ENCODE peak calls at places on chromosomes 7 and 10, in four cellular contexts. F, Q, G and M are unnamed samples.

GRCh38 chr7:73988197-73988596 is 39.8 kb upstream of the ELN start:
- DNase-seq in F (no peak), Q (no peak), G (no peak), M (no peak)

GRCh38 chr7:127619681-127620405 is 1.9 kb upstream of the PAX4 start:
- DNase-seq in F (no peak), Q (no peak), G (no peak), M (no peak)

GRCh38 chr10:63765126-63765525 is 243.9 kb downstream of the REEP3 start:
- DNase-seq in F (no peak), Q (no peak), G (no peak), M (no peak)

GRCh38 chr7:134562136-134562535 is 13.2 kb downstream of the AKR1B15 start:
- DNase-seq in F (no peak), Q (no peak), G (no peak), M (no peak)

GRCh38 chr7:27161721-27162547 is 3.4 kb downstream of the HOXA9 start:
- DNase-seq in F (no peak), Q (peak; percentile 56), G (peak; percentile 15), M (peak; percentile 10)

GRCh38 chr7:40194743-40195142 is 59.9 kb downstream of the SUGCT start:
- DNase-seq in F (no peak), Q (no peak), G (peak; percentile 15), M (no peak)

GRCh38 chr10:88965016-88965415 is 12.4 kb upstream of the ACTA2 start:
- DNase-seq in F (no peak), Q (no peak), G (no peak), M (no peak)

GRCh38 chr7:54529568-54529967 is 12.6 kb upstream of the VSTM2A start:
- DNase-seq in F (no peak), Q (no peak), G (no peak), M (no peak)

DNA sequence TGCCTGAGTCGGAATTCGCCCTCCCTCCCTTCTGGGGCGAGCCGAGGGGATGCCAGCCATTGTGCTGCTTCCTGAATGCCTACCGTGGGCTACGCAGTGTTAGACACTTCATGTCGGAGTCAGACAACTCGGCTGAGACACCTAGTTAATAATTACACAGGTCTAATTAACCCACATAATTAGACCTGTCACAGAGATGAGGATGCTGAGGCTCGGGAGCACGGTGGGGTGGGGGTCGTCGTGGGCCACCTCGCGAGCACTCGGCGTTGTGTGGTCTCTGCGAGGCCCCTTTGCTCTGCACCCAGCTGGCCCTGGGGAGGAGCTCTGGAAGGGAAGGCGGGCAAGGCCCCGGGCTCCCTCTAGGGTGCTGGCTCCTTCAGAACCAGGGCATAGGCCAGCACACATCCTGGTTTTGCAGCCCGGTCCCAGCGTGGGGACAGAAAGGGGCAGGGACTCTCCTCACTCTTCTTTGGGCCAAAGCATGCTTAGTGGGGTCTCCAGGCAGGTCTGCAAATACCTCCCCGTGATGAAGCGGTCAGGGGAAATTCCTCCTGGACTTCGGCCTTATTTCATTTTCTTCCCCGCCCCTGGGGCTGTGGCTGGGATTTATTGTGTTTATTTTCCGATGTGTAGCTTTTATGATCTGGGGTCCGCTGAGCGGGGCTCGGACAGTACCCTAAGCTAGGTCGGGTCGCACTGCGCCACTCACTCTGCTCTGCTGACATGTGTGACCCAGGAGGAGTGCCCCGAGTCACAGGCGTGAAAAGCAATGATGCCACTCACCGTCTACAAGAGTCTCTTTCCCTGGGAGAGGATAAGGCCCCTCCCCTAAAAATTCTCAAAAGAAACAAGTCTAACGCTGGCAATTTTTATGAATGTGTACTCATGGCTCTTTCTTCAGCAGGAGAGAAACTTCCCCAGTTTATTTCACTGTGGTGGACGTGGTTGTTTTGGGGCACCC is 4.9 kb upstream of the FOXL3 start:
- DNase-seq in F (no peak), Q (peak; percentile 73), G (no peak), M (no peak)
- H3K27me3 ChIP-seq in F (peaks cover 3% of the 10 kb centered on the region), Q (peaks cover 14% of the 10 kb centered on the region), G (peaks cover 25% of the 10 kb centered on the region), M (peaks cover 41% of the 10 kb centered on the region)

DNA sequence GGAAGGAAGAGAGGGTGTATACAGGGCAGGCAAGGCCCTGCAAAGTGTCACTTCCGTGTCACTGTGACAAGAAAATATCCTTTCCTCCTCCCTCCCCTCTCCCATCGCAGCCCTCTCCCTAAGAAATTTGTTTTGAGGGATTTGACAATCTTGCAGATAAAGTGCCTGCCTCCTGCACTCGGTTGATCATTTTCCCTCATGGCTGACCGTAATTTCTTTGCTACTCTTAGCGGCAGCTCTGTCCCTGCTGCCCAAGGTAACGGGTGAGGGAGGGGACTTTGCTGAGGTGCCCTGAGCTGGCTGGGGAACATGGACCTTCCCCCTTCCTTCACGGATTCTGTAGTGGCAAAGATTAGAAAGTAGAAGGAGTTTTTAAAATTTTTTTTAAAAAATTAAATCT is 179.1 kb downstream of the TCF7L2 start:
- DNase-seq in F (no peak), Q (no peak), G (no peak), M (no peak)
- H3K4me1 ChIP-seq in F (peaks cover 21% of the 10 kb centered on the region), Q (no peaks in the 10 kb centered on the region), G (peaks cover 11% of the 10 kb centered on the region), M (peaks cover 7% of the 10 kb centered on the region)

DNA sequence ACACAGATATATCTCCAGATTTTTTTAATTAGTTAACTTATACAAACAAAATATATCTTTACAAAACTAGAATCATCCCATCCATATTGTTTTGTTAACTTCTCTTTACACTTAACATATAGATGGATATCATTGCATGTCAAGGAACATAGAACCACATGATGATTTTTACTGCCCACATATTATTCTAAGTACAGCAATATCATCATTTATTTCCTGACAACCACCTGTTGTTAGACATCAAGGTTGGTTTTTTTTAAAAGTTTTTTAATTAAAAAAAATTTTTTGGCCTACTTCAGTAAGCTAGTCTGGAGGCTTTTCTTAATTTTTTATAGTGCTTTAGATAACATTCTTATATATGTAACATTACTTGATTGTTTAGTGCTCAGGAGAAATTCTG is 38.9 kb upstream of the BAMBI start:
- DNase-seq in F (no peak), Q (no peak), G (no peak), M (no peak)
- TF ChIP-seq POLR2A in F (no peak), Q (no peak), G (no peak), M (no peak)

GRCh38 chr7:91264083-91264923 is at the start of gene FZD1:
- DNase-seq in F (peak; percentile 95), Q (peak; percentile 95), G (peak; percentile 96), M (peak; percentile 98)
- H3K27me3 ChIP-seq in F (no peaks in the 10 kb centered on the region), Q (no peaks in the 10 kb centered on the region), G (no peaks in the 10 kb centered on the region), M (no peaks in the 10 kb centered on the region)

GRCh38 chr7:139728203-139728602 is 49.6 kb downstream of the HIPK2 start:
- DNase-seq in F (no peak), Q (peak; percentile 15), G (no peak), M (no peak)

GRCh38 chr7:139725077-139725476 is 52.7 kb downstream of the HIPK2 start:
- DNase-seq in F (no peak), Q (peak; percentile 60), G (no peak), M (no peak)

GRCh38 chr7:139727151-139727705 is 50.6 kb downstream of the HIPK2 start:
- DNase-seq in F (no peak), Q (peak; percentile 24), G (no peak), M (no peak)

GRCh38 chr7:139726485-139726869 is 51.3 kb downstream of the HIPK2 start:
- DNase-seq in F (no peak), Q (peak; percentile 9), G (no peak), M (no peak)

GRCh38 chr7:139725843-139726484 is 51.8 kb downstream of the HIPK2 start:
- DNase-seq in F (no peak), Q (peak; percentile 40), G (no peak), M (no peak)
- H3K4me1 ChIP-seq in F (peaks cover 25% of the 10 kb centered on the region), Q (peaks cover 14% of the 10 kb centered on the region), G (peaks cover 64% of the 10 kb centered on the region), M (peaks cover 61% of the 10 kb centered on the region)

GRCh38 chr7:43922726-43923125 is 3.5 kb upstream of the UBE2D4 start:
- DNase-seq in F (no peak), Q (peak; percentile 21), G (no peak), M (no peak)

GRCh38 chr7:43921423-43921822 is 4.8 kb upstream of the UBE2D4 start:
- DNase-seq in F (no peak), Q (peak; percentile 53), G (no peak), M (no peak)

GRCh38 chr7:43929529-43930457 is 3.6 kb downstream of the UBE2D4 start:
- DNase-seq in F (no peak), Q (no peak), G (no peak), M (no peak)

GRCh38 chr7:43927810-43928209 is 1.6 kb downstream of the UBE2D4 start:
- DNase-seq in F (no peak), Q (no peak), G (no peak), M (no peak)

DNA sequence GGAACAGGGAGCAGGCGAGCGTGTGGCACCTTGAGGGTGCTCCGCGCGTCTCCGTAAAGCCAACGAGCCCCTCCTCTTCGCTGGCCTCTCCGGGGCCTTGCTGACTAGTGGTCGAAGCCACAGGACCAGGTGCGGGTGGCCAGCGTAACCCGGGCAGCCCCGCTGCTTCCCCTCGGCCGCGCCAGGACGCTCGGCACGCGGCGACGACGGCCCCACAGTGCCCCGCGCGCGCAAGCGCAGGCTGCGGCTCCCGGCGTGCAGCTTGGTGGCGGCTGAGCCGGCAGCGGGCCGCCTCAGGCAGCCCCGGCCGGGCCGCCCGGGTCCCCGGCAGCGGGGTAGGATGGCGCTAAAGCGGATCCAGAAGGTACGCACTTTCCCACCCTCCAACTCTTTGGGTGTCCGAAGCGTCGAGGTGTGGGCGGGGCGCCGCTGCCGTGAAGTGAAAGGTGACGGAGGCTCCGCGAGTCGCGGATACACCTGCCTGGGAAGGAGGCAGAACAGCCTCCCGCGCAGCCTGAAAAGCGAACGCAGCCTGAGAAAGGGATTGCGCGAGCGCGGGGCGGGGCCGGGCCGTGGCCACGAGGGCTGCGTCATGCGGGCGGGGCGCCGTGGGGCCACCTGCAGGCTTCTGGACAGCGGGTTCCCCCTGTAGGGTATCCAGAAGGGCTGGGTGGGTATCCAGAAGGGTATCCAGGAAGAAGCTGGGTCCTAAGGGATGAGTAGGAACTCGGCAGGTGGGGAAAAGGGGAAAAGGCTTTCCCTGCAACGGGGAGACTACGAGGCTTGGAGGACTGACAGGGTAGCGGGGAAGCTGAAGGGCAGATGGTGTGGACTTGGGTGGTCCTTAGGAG is at the start of gene UBE2D4:
- DNase-seq in F (peak; percentile 78), Q (peak; percentile 97), G (peak; percentile 90), M (peak; percentile 92)
- TF ChIP-seq POLR2A in F (peak; percentile 97), Q (peak; percentile 99), G (peak; percentile 98), M (peak; percentile 89)

GRCh38 chr7:98252655-98253054 is 623 bp upstream of the TECPR1 start:
- DNase-seq in F (no peak), Q (no peak), G (no peak), M (no peak)
- H3K27me3 ChIP-seq in F (no peaks in the 10 kb centered on the region), Q (no peaks in the 10 kb centered on the region), G (no peaks in the 10 kb centered on the region), M (no peaks in the 10 kb centered on the region)

GRCh38 chr10:102673235-102673634 is 29.0 kb downstream of the TRIM8 start:
- DNase-seq in F (no peak), Q (peak; percentile 35), G (no peak), M (no peak)
- H3K4me1 ChIP-seq in F (peaks cover 67% of the 10 kb centered on the region), Q (peaks cover 17% of the 10 kb centered on the region), G (peaks cover 50% of the 10 kb centered on the region), M (peaks cover 46% of the 10 kb centered on the region)

DNA sequence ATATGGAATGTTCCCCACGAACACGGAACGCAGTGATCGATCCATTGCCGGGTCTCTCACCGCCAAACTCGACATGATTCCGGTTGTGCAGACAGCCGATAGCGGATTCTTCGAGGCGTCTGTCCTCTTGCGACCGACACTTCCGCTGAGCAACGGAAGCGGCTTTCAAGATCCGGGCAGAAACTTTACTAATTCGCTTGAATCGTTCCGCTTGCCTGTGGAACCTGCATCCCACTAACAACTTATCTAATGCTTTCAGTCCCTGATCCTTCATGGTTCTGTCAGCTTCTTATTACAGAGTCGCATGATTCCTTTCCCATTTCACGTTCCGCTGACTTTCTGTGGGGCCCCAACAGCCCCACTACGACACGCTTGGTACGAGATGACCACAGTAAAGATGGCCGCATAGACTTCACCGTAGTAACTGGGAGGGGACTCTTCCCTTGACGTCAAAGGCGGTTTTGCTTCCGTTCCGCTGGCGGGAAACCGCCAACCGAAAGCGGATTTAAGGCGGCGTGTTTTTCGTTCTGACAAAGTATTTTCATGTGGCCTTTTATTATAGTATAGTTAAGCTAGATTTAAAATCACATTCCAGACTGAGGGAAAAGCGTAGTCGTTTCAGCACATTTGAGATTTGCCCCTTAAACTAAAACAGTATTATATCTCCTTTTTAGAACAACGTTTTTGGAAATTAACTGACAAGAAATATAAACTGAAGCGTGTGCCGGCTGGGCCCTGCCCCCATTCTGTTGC is at the start of gene CSTF2T:
- DNase-seq in F (peak; percentile 90), Q (peak; percentile 96), G (peak; percentile 85), M (peak; percentile 92)
- TF ChIP-seq POLR2A in F (peak; percentile 56), Q (peak; percentile 49), G (peak; percentile 50), M (no peak)